ENCODE peak calls at places on chromosomes 3 and 15, in six cellular contexts. One of them, this sample, is unnamed.

GRCh38 chr3:17939157-17939556 is 196.7 kb upstream of the TBC1D5 start:
- DNase-seq in IMR-90: no peak
- DNase-seq in H1: no peak
- DNase-seq in neuronal stem cell: no peak
- DNase-seq in mesendoderm: no peak
- DNase-seq in mesenchymal stem cell: no peak
- DNase-seq in this sample: no peak

GRCh38 chr3:43759297-43759782 is 68.6 kb downstream of the ABHD5 start:
- DNase-seq in IMR-90: peak
- DNase-seq in H1: no peak
- DNase-seq in neuronal stem cell: no peak
- DNase-seq in mesendoderm: peak
- DNase-seq in mesenchymal stem cell: peak
- DNase-seq in this sample: no peak

GRCh38 chr15:51865291-51865690 is 35.8 kb downstream of the TMOD3 start:
- DNase-seq in IMR-90: no peak
- DNase-seq in H1: no peak
- DNase-seq in neuronal stem cell: no peak
- DNase-seq in mesendoderm: no peak
- DNase-seq in mesenchymal stem cell: no peak
- DNase-seq in this sample: no peak

GRCh38 chr3:46143951-46144473 is 64.1 kb downstream of the CCR1 start:
- DNase-seq in IMR-90: no peak
- DNase-seq in H1: no peak
- DNase-seq in neuronal stem cell: no peak
- DNase-seq in mesendoderm: no peak
- DNase-seq in mesenchymal stem cell: no peak
- DNase-seq in this sample: no peak

GRCh38 chr15:79942656-79943481 is 28.1 kb downstream of the BCL2A1 start:
- DNase-seq in IMR-90: peak
- DNase-seq in H1: no peak
- DNase-seq in neuronal stem cell: no peak
- DNase-seq in mesendoderm: no peak
- DNase-seq in mesenchymal stem cell: peak
- DNase-seq in this sample: no peak

GRCh38 chr15:40891810-40892448 is 2.3 kb upstream of the VPS18 start:
- DNase-seq in IMR-90: peak
- DNase-seq in H1: no peak
- DNase-seq in neuronal stem cell: no peak
- DNase-seq in mesendoderm: peak
- DNase-seq in mesenchymal stem cell: peak
- DNase-seq in this sample: peak

GRCh38 chr3:27680517-27681246 is 41.4 kb downstream of the EOMES start:
- DNase-seq in IMR-90: no peak
- DNase-seq in H1: peak
- DNase-seq in neuronal stem cell: peak
- DNase-seq in mesendoderm: peak
- DNase-seq in mesenchymal stem cell: no peak
- DNase-seq in this sample: peak

GRCh38 chr3:118970819-118971218 is 63.8 kb downstream of the IGSF11 start:
- DNase-seq in IMR-90: no peak
- DNase-seq in H1: no peak
- DNase-seq in neuronal stem cell: no peak
- DNase-seq in mesendoderm: no peak
- DNase-seq in mesenchymal stem cell: no peak
- DNase-seq in this sample: no peak

GRCh38 chr15:32909431-32909830 is 191.6 kb downstream of the GREM1 start:
- DNase-seq in IMR-90: peak
- DNase-seq in H1: no peak
- DNase-seq in neuronal stem cell: no peak
- DNase-seq in mesendoderm: no peak
- DNase-seq in mesenchymal stem cell: peak
- DNase-seq in this sample: no peak

GRCh38 chr3:114299421-114299820 is 5.6 kb downstream of the TIGIT start:
- DNase-seq in IMR-90: no peak
- DNase-seq in H1: no peak
- DNase-seq in neuronal stem cell: no peak
- DNase-seq in mesendoderm: peak
- DNase-seq in mesenchymal stem cell: no peak
- DNase-seq in this sample: peak

GRCh38 chr3:181932039-181932438 is 220.3 kb downstream of the SOX2 start:
- DNase-seq in IMR-90: no peak
- DNase-seq in H1: no peak
- DNase-seq in neuronal stem cell: no peak
- DNase-seq in mesendoderm: no peak
- DNase-seq in mesenchymal stem cell: no peak
- DNase-seq in this sample: no peak

GRCh38 chr3:18190646-18191045 is 234.5 kb downstream of the SATB1 start:
- DNase-seq in IMR-90: no peak
- DNase-seq in H1: no peak
- DNase-seq in neuronal stem cell: no peak
- DNase-seq in mesendoderm: peak
- DNase-seq in mesenchymal stem cell: no peak
- DNase-seq in this sample: no peak

GRCh38 chr15:82140859-82141258 is 95.0 kb upstream of the MEX3B start:
- DNase-seq in IMR-90: no peak
- DNase-seq in H1: no peak
- DNase-seq in neuronal stem cell: no peak
- DNase-seq in mesendoderm: no peak
- DNase-seq in mesenchymal stem cell: no peak
- DNase-seq in this sample: no peak

GRCh38 chr3:159787794-159788205 is 200.8 kb upstream of the IL12A start:
- DNase-seq in IMR-90: peak
- DNase-seq in H1: no peak
- DNase-seq in neuronal stem cell: no peak
- DNase-seq in mesendoderm: peak
- DNase-seq in mesenchymal stem cell: peak
- DNase-seq in this sample: no peak

GRCh38 chr3:159787191-159787590 is 201.4 kb upstream of the IL12A start:
- DNase-seq in IMR-90: peak
- DNase-seq in H1: no peak
- DNase-seq in neuronal stem cell: no peak
- DNase-seq in mesendoderm: peak
- DNase-seq in mesenchymal stem cell: peak
- DNase-seq in this sample: no peak

GRCh38 chr3:159788291-159788690 is 200.3 kb upstream of the IL12A start:
- DNase-seq in IMR-90: no peak
- DNase-seq in H1: no peak
- DNase-seq in neuronal stem cell: no peak
- DNase-seq in mesendoderm: peak
- DNase-seq in mesenchymal stem cell: no peak
- DNase-seq in this sample: no peak

GRCh38 chr3:159785276-159785675 is 203.4 kb upstream of the IL12A start:
- DNase-seq in IMR-90: peak
- DNase-seq in H1: no peak
- DNase-seq in neuronal stem cell: no peak
- DNase-seq in mesendoderm: no peak
- DNase-seq in mesenchymal stem cell: peak
- DNase-seq in this sample: no peak

GRCh38 chr3:159786489-159787181 is 202.0 kb upstream of the IL12A start:
- DNase-seq in IMR-90: no peak
- DNase-seq in H1: no peak
- DNase-seq in neuronal stem cell: no peak
- DNase-seq in mesendoderm: no peak
- DNase-seq in mesenchymal stem cell: peak
- DNase-seq in this sample: no peak
- H2BK5ac ChIP-seq in IMR-90: peak
- H2BK5ac ChIP-seq in H1: no peak
- H2BK5ac ChIP-seq in neuronal stem cell: no peak
- H2BK5ac ChIP-seq in mesendoderm: no peak
- H2BK5ac ChIP-seq in mesenchymal stem cell: peak
- H2BK5ac ChIP-seq in this sample: peak

GRCh38 chr3:50264964-50265485 is 3.9 kb upstream of the SEMA3B start:
- DNase-seq in IMR-90: no peak
- DNase-seq in H1: no peak
- DNase-seq in neuronal stem cell: no peak
- DNase-seq in mesendoderm: no peak
- DNase-seq in mesenchymal stem cell: no peak
- DNase-seq in this sample: no peak

GRCh38 chr3:50263443-50264388 is 5.2 kb upstream of the SEMA3B start:
- DNase-seq in IMR-90: no peak
- DNase-seq in H1: no peak
- DNase-seq in neuronal stem cell: no peak
- DNase-seq in mesendoderm: no peak
- DNase-seq in mesenchymal stem cell: no peak
- DNase-seq in this sample: no peak

GRCh38 chr3:50262778-50263177 is 6.2 kb upstream of the SEMA3B start:
- DNase-seq in IMR-90: no peak
- DNase-seq in H1: no peak
- DNase-seq in neuronal stem cell: no peak
- DNase-seq in mesendoderm: no peak
- DNase-seq in mesenchymal stem cell: no peak
- DNase-seq in this sample: no peak

GRCh38 chr3:50265988-50266387 is 3.0 kb upstream of the SEMA3B start:
- DNase-seq in IMR-90: no peak
- DNase-seq in H1: no peak
- DNase-seq in neuronal stem cell: no peak
- DNase-seq in mesendoderm: no peak
- DNase-seq in mesenchymal stem cell: no peak
- DNase-seq in this sample: no peak

DNA sequence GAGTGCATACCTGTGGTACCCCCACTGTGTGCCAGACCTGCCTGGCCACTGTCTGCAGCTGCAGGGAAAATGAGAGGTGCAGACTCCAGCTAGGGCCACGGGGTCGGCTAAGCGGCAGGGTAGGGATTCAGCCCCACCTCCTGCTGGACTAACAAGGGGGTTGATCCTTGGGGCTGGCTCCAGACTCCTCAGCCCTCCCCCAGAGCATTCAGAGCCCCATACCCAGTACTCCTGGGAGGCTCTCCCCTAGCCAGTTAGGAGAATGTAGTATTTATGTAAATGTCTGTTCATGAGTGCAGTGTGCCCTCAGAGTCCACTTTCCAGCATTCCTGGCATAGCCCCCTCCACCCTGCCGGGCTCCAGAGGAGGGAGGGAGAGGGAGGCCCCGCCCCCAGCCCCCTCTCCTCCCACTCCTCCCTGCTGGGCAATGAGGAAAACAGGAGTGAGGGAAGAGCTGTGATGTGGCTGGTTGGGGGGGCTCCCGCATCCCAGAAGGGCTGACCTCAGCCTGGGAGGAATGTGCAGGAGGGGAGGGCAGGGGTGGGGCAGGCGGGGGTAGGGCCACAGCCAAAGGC is 4.5 kb upstream of the SEMA3B start:
- DNase-seq in IMR-90: peak
- DNase-seq in H1: peak
- DNase-seq in neuronal stem cell: peak
- DNase-seq in mesendoderm: peak
- DNase-seq in mesenchymal stem cell: peak
- DNase-seq in this sample: peak
- H2BK120ac ChIP-seq in IMR-90: peak
- H2BK120ac ChIP-seq in H1: peak
- H2BK120ac ChIP-seq in neuronal stem cell: peak
- H2BK120ac ChIP-seq in mesendoderm: no peak
- H2BK120ac ChIP-seq in mesenchymal stem cell: peak
- H2BK120ac ChIP-seq in this sample: no peak

DNA sequence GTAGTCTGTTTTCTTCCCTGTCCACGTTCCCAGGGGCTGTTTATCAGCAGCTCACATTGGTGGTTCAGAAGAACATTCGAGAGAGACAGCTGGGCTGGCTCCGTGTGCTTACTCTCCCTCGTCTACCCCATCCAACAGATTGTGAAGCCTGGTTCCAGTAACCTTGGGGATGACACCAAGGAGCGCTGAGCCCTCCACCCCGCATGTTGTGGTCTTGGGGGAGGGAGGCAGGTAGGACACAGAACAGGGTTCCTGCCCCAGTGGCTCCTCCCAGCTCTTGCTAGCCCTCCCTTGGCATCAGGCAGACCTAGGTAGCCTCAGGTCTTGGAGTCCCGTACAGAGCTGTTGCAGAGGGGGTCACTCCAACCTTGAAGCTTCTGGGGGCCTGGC is 33.1 kb downstream of the KLF13 start:
- DNase-seq in IMR-90: no peak
- DNase-seq in H1: no peak
- DNase-seq in neuronal stem cell: no peak
- DNase-seq in mesendoderm: no peak
- DNase-seq in mesenchymal stem cell: no peak
- DNase-seq in this sample: no peak
- H2BK5ac ChIP-seq in IMR-90: no peak
- H2BK5ac ChIP-seq in H1: no peak
- H2BK5ac ChIP-seq in neuronal stem cell: no peak
- H2BK5ac ChIP-seq in mesendoderm: no peak
- H2BK5ac ChIP-seq in mesenchymal stem cell: no peak
- H2BK5ac ChIP-seq in this sample: no peak

GRCh38 chr15:59274126-59274970 is 67.7 kb downstream of the LDHAL6B start:
- DNase-seq in IMR-90: peak
- DNase-seq in H1: no peak
- DNase-seq in neuronal stem cell: no peak
- DNase-seq in mesendoderm: peak
- DNase-seq in mesenchymal stem cell: peak
- DNase-seq in this sample: no peak

GRCh38 chr15:59273266-59273665 is 66.6 kb downstream of the LDHAL6B start:
- DNase-seq in IMR-90: no peak
- DNase-seq in H1: no peak
- DNase-seq in neuronal stem cell: no peak
- DNase-seq in mesendoderm: no peak
- DNase-seq in mesenchymal stem cell: no peak
- DNase-seq in this sample: no peak

GRCh38 chr15:59279023-59279422 is 72.4 kb downstream of the LDHAL6B start:
- DNase-seq in IMR-90: no peak
- DNase-seq in H1: no peak
- DNase-seq in neuronal stem cell: no peak
- DNase-seq in mesendoderm: no peak
- DNase-seq in mesenchymal stem cell: no peak
- DNase-seq in this sample: no peak

GRCh38 chr15:59278120-59278519 is 71.5 kb downstream of the LDHAL6B start:
- DNase-seq in IMR-90: no peak
- DNase-seq in H1: no peak
- DNase-seq in neuronal stem cell: no peak
- DNase-seq in mesendoderm: no peak
- DNase-seq in mesenchymal stem cell: no peak
- DNase-seq in this sample: no peak

DNA sequence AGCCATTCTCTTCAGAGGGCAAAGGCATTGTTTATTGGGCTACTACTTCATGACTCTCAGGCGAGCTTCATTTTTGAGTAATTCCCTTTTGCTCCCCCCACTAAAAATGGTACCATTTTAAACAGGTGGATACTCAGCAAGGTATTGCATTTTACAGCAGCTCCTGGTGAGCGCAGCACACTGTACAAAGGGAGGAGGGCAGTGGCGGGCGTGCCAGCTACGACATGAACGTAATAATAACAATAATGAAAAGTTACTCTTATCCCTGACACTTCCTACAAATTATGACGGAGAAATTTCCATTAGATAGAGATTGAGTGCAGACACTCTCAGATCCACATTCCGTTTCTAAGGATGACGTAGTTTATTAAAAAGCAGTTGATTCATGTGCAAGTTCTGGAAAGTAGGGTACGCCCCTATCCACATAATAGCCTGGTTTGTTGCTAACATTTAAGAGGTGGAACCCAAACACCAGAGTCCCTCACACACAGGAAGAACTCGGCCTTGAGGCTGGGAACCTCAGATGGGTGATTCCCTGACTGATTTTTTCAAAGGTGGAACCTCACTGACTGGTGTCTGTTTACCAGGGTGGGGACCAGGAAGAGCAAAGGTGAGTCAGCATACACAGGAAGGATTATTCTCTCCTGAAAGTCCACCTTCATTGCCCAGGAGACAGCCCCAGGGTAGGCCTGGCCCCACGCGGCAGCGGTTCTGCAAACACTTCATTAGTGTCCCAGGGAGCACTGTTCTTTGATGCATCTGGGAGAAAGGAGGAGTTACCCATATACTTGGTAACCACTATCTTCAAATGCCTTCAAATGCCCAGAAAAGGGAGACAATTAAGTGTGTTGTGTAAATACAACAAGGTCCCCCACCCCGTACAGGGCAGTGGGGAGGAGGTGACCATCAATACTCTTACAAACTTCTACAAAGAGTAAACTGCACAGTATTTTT is 69.9 kb downstream of the LDHAL6B start:
- DNase-seq in IMR-90: no peak
- DNase-seq in H1: no peak
- DNase-seq in neuronal stem cell: no peak
- DNase-seq in mesendoderm: peak
- DNase-seq in mesenchymal stem cell: no peak
- DNase-seq in this sample: no peak
- H2BK120ac ChIP-seq in IMR-90: no peak
- H2BK120ac ChIP-seq in H1: no peak
- H2BK120ac ChIP-seq in neuronal stem cell: no peak
- H2BK120ac ChIP-seq in mesendoderm: no peak
- H2BK120ac ChIP-seq in mesenchymal stem cell: no peak
- H2BK120ac ChIP-seq in this sample: no peak

This sample was measured in H9.